ENCODE peak calls at places on chromosomes 3 and 15, in nine cellular contexts. D is stimulated activated naive B cell treated with anti-CD40 and anti-IgM and Interleukin-4, amounts not matched to agents 10 μg/mL and 1 μg/mL and 100 μg/mL, for 72 hours; G is NCI-H1092; M is HCT116; Y is nucleus accumbens; T is GM23248; L is T-helper 22 cell; N is M059J; V is occipital lobe. E is an unnamed sample.

GRCh38 chr3:186322761-186323160 is 39.3 kb downstream of the DGKG start:
- DNase-seq in M (no peak), G (no peak), T (no peak), Y (no peak), V (no peak), N (no peak), L (no peak), D (no peak), E (no peak)

GRCh38 chr3:17055374-17056276 is 170.9 kb downstream of the PLCL2 start:
- DNase-seq in G (no peak), Y (no peak), T (peak; percentile 76), D (no peak), M (no peak), V (no peak), L (no peak), N (no peak), E (no peak)

GRCh38 chr3:159879598-159879997 is 109.0 kb upstream of the IL12A start:
- DNase-seq in T (no peak), D (no peak), N (no peak), Y (no peak), L (no peak), G (no peak), V (no peak), M (no peak), E (no peak)

GRCh38 chr3:139601191-139601961 is 61.8 kb upstream of the RBP1 start:
- DNase-seq in V (no peak), T (peak; percentile 17), D (no peak), Y (no peak), G (no peak), N (no peak), M (no peak), L (no peak), E (no peak)

GRCh38 chr3:52031896-52032295 is 24.5 kb downstream of the DUSP7 start:
- DNase-seq in Y (no peak), M (no peak), V (no peak), D (no peak), G (no peak), N (no peak), T (no peak), L (no peak), E (no peak)

GRCh38 chr3:37509069-37509468 is 334.7 kb upstream of the LRRFIP2 start:
- DNase-seq in L (no peak), Y (no peak), T (no peak), N (no peak), D (no peak), M (no peak), G (no peak), V (no peak), E (no peak)

GRCh38 chr15:92898988-92899909 is 875 bp upstream of the CHD2 start:
- DNase-seq in Y (no peak), L (no peak), M (peak; percentile 45), N (no peak), G (no peak), V (no peak), D (no peak), T (no peak), E (no peak)

GRCh38 chr3:101938262-101938847 is 89.0 kb downstream of the NFKBIZ start:
- DNase-seq in D (peak; percentile 27), G (no peak), Y (no peak), T (no peak), V (no peak), N (peak; percentile 25), M (no peak), L (no peak), E (no peak)

GRCh38 chr3:36650271-36650671 is 114.1 kb downstream of the DCLK3 start:
- DNase-seq in G (no peak), L (no peak), T (peak; percentile 56), D (no peak), N (peak; percentile 21), Y (no peak), M (no peak), V (no peak), E (no peak)

GRCh38 chr15:67103869-67104268 is 38.5 kb downstream of the SMAD3 start:
- DNase-seq in N (no peak), M (no peak), D (no peak), Y (no peak), T (no peak), V (no peak), G (no peak), L (peak; percentile 26), E (no peak)

GRCh38 chr15:58070801-58071418 is 5.4 kb upstream of the ALDH1A2 start:
- DNase-seq in G (no peak), M (peak; percentile 57), D (no peak), L (no peak), N (peak; percentile 62), T (peak; percentile 58), Y (no peak), V (peak; percentile 29), E (no peak)

GRCh38 chr3:195806211-195806915 is 5.4 kb downstream of the MUC4 start:
- DNase-seq in L (no peak), N (no peak), G (no peak), Y (no peak), T (no peak), V (no peak), M (no peak), D (no peak), E (peak; percentile 45)

GRCh38 chr15:51863131-51863530 is 33.7 kb downstream of the TMOD3 start:
- DNase-seq in G (no peak), V (no peak), L (no peak), N (no peak), T (no peak), Y (no peak), D (no peak), M (no peak), E (no peak)

GRCh38 chr15:22979069-22979698 is 984 bp downstream of the CYFIP1 start:
- DNase-seq in M (no peak), N (peak; percentile 49), G (no peak), V (peak; percentile 48), Y (no peak), L (no peak), D (peak; percentile 20), T (peak; percentile 75), E (no peak)

GRCh38 chr15:63870403-63871209 is 36.9 kb upstream of the HERC1 start:
- DNase-seq in G (no peak), T (peak; percentile 90), M (no peak), V (peak; percentile 13), N (peak; percentile 81), L (no peak), Y (no peak), D (no peak), E (no peak)

GRCh38 chr3:194249323-194250103 is 101.6 kb downstream of the CPN2 start:
- DNase-seq in G (peak; percentile 39), V (no peak), M (no peak), L (no peak), T (no peak), Y (no peak), D (no peak), N (no peak), E (no peak)

GRCh38 chr15:101133751-101134261 is 118.0 kb downstream of the CHSY1 start:
- DNase-seq in Y (no peak), M (no peak), T (no peak), N (no peak), V (no peak), D (no peak), L (no peak), G (peak; percentile 24), E (no peak)

GRCh38 chr3:29441422-29441821 is 160.6 kb downstream of the RBMS3 start:
- DNase-seq in G (no peak), T (no peak), M (no peak), V (no peak), D (no peak), N (no peak), Y (no peak), L (no peak), E (no peak)

GRCh38 chr3:54906763-54907162 is 21.1 kb downstream of the LRTM1 start:
- DNase-seq in L (no peak), N (no peak), T (no peak), M (no peak), V (no peak), D (no peak), G (no peak), Y (no peak), E (no peak)

GRCh38 chr3:13574798-13575451 is 26.0 kb downstream of the FBLN2 start:
- DNase-seq in Y (no peak), M (no peak), D (no peak), G (no peak), V (no peak), L (no peak), N (no peak), T (peak; percentile 91), E (no peak)

GRCh38 chr3:184037816-184038215 is 6.3 kb downstream of the HTR3D start:
- DNase-seq in L (no peak), M (peak; percentile 18), D (no peak), T (no peak), G (no peak), V (no peak), Y (no peak), N (no peak), E (no peak)

GRCh38 chr3:1962531-1963090 is 136.1 kb upstream of the CNTN4 start:
- DNase-seq in M (no peak), Y (no peak), D (no peak), L (no peak), T (no peak), V (no peak), G (peak; percentile 87), N (no peak), E (peak; percentile 99)

GRCh38 chr3:195546130-195546560 is 3.0 kb upstream of the PPP1R2 start:
- DNase-seq in V (peak; percentile 15), N (peak; percentile 96), L (peak; percentile 34), G (no peak), M (peak; percentile 86), D (no peak), Y (no peak), T (peak; percentile 96), E (no peak)

GRCh38 chr3:186368164-186368563 is 6.1 kb upstream of the DGKG start:
- DNase-seq in M (no peak), V (no peak), D (no peak), G (no peak), L (no peak), N (no peak), Y (no peak), T (no peak), E (no peak)

GRCh38 chr15:99925661-99926461 is 192.6 kb upstream of the LYSMD4 start:
- DNase-seq in L (peak; percentile 72), D (peak; percentile 24), N (peak; percentile 12), G (peak; percentile 10), T (peak; percentile 29), M (peak; percentile 35), Y (no peak), V (peak; percentile 17), E (no peak)

GRCh38 chr3:181906338-181906737 is 194.6 kb downstream of the SOX2 start:
- DNase-seq in L (no peak), V (no peak), D (no peak), T (no peak), N (no peak), M (no peak), G (no peak), Y (no peak), E (no peak)

GRCh38 chr3:158430968-158431367 is 140.0 kb upstream of the MLF1 start:
- DNase-seq in T (no peak), L (no peak), D (no peak), Y (no peak), G (no peak), V (no peak), M (no peak), N (peak; percentile 3), E (no peak)

E was measured in NCI-H187 treated with DMSO at 0.1 percent for 48 hours.